ENCODE peak calls at places on chromosomes 16 and 17, in eight cellular contexts. O, P, Q, E, B, G, V and R are unnamed samples.

GRCh38 chr16:18003033-18003432 is 333.5 kb downstream of the NPIPA8 start:
- DNase-seq in V (no peak), B (no peak), Q (no peak), E (no peak), P (no peak), O (no peak), G (no peak), R (no peak)

GRCh38 chr16:77760800-77761199 is 27.6 kb upstream of the VAT1L start:
- DNase-seq in P (no peak), O (no peak), G (no peak), E (no peak), B (no peak), V (no peak), Q (no peak), R (no peak)

GRCh38 chr17:62626719-62627218 is 701 bp upstream of the MRC2 start:
- DNase-seq in V (no peak), G (no peak), B (no peak), O (no peak), Q (peak), P (no peak), E (no peak), R (peak)

GRCh38 chr17:19978206-19978802 is 676 bp upstream of the AKAP10 start:
- DNase-seq in E (peak), Q (no peak), G (no peak), P (no peak), B (no peak), O (no peak), V (no peak), R (peak)

GRCh38 chr16:53995378-53995777 is 291.2 kb downstream of the IRX3 start:
- DNase-seq in G (no peak), V (no peak), Q (no peak), B (no peak), E (no peak), O (no peak), P (no peak), R (no peak)

GRCh38 chr16:85187002-85187401 is 74.7 kb upstream of the CIBAR2 start:
- DNase-seq in G (no peak), Q (peak), V (no peak), O (no peak), E (no peak), P (no peak), B (no peak), R (no peak)

GRCh38 chr16:31569360-31569717 is 41.6 kb downstream of the AHSP start:
- DNase-seq in V (no peak), E (no peak), P (no peak), B (no peak), Q (no peak), G (no peak), O (no peak), R (peak)

GRCh38 chr17:75455896-75456416 is 479 bp upstream of the TMEM94 start:
- DNase-seq in V (no peak), P (no peak), B (no peak), O (no peak), Q (no peak), G (peak), E (no peak), R (no peak)

GRCh38 chr16:25014500-25015147 is 545 bp downstream of the ARHGAP17 start:
- DNase-seq in E (peak), Q (peak), P (peak), O (no peak), V (no peak), G (peak), B (peak), R (peak)

GRCh38 chr16:74563828-74564263 is 43.1 kb downstream of the GLG1 start:
- DNase-seq in G (no peak), B (no peak), O (no peak), Q (peak), E (no peak), P (no peak), V (peak), R (peak)

GRCh38 chr17:72457712-72458111 is 336.9 kb downstream of the SOX9 start:
- DNase-seq in V (no peak), P (peak), E (peak), Q (peak), G (no peak), O (no peak), B (no peak), R (no peak)

GRCh38 chr17:79942011-79942405 is 93.7 kb downstream of the TBC1D16 start:
- DNase-seq in B (peak), Q (no peak), V (no peak), O (no peak), P (no peak), G (peak), E (no peak), R (no peak)

GRCh38 chr16:78396046-78396445 is 296.6 kb downstream of the WWOX start:
- DNase-seq in E (no peak), G (no peak), Q (no peak), P (no peak), V (no peak), O (no peak), B (no peak), R (no peak)

GRCh38 chr16:55501549-55502322 is 7.1 kb upstream of the LPCAT2 start:
- DNase-seq in P (peak), E (no peak), O (no peak), V (no peak), Q (no peak), G (no peak), B (no peak), R (no peak)

GRCh38 chr16:57530104-57530522 is 6.3 kb downstream of the CCDC102A start:
- DNase-seq in B (no peak), G (no peak), P (no peak), O (no peak), E (peak), V (peak), Q (peak), R (peak)

GRCh38 chr16:76294691-76295214 is 17.6 kb downstream of the CNTNAP4 start:
- DNase-seq in P (no peak), B (no peak), V (no peak), E (no peak), O (no peak), Q (no peak), G (no peak), R (no peak)

GRCh38 chr17:44065668-44066203 is 735 bp downstream of the LSM12 start:
- DNase-seq in V (no peak), O (no peak), B (no peak), G (peak), P (no peak), E (no peak), Q (no peak), R (peak)

GRCh38 chr16:89561195-89562026 is 929 bp downstream of the RPL13 start:
- DNase-seq in Q (no peak), P (no peak), E (no peak), O (no peak), V (no peak), G (no peak), B (no peak), R (no peak)

GRCh38 chr17:68291836-68292688 is 767 bp downstream of the ARSG start:
- DNase-seq in O (peak), B (peak), P (peak), G (peak), V (peak), Q (peak), E (peak), R (peak)

GRCh38 chr16:15435216-15435864 is 952 bp downstream of the BMERB1 start:
- DNase-seq in G (no peak), V (no peak), O (peak), E (no peak), Q (no peak), P (no peak), B (no peak), R (no peak)

GRCh38 chr16:11236855-11237254 is 19.1 kb downstream of the SOCS1 start:
- DNase-seq in V (no peak), B (no peak), G (no peak), E (no peak), Q (no peak), O (no peak), P (no peak), R (no peak)

GRCh38 chr16:72241930-72242329 is 70.0 kb upstream of the PMFBP1 start:
- DNase-seq in O (peak), E (no peak), G (no peak), B (peak), Q (peak), V (no peak), P (peak), R (no peak)

GRCh38 chr16:83437036-83437435 is 370.7 kb upstream of the HSBP1 start:
- DNase-seq in G (no peak), V (no peak), P (no peak), E (no peak), Q (no peak), O (no peak), B (no peak), R (no peak)

GRCh38 chr17:14298221-14298994 is 2.5 kb upstream of the HS3ST3B1 start:
- DNase-seq in Q (no peak), P (no peak), E (peak), G (no peak), V (no peak), O (no peak), B (no peak), R (no peak)

GRCh38 chr16:11685844-11686618 is 17.8 kb downstream of the SNN start:
- DNase-seq in E (no peak), B (no peak), O (no peak), G (no peak), P (no peak), V (no peak), Q (peak), R (no peak)